ENCODE peak calls at places on chromosome 2, in seven cellular contexts. D is lower leg skin, P is A549, B is adrenal gland, V is body of pancreas, Q is Peyer's patch, X is heart left ventricle. J is an unnamed sample.

GRCh38 chr2:128374711-128375413 is 56.2 kb upstream of the HS6ST1 start:
- DNase-seq in X (no peak), D (peak), V (peak), Q (no peak), P (no peak), B (no peak), J (no peak)

GRCh38 chr2:98134601-98135000 is 47.6 kb downstream of the VWA3B start:
- DNase-seq in X (no peak), B (no peak), D (no peak), V (no peak), Q (no peak), P (no peak), J (no peak)

GRCh38 chr2:130390460-130391057 is 34.7 kb downstream of the PTPN18 start:
- DNase-seq in P (no peak), B (no peak), X (peak), V (peak), Q (peak), D (peak), J (no peak)

GRCh38 chr2:237904806-237905599 is 45.6 kb downstream of the RAMP1 start:
- DNase-seq in D (no peak), B (no peak), V (no peak), P (no peak), X (peak), Q (no peak), J (no peak)

GRCh38 chr2:158774663-158775062 is 20.5 kb upstream of the DAPL1 start:
- DNase-seq in P (no peak), X (no peak), V (no peak), Q (no peak), B (no peak), D (no peak), J (no peak)

GRCh38 chr2:118836411-118836930 is 11.0 kb downstream of the EN1 start:
- DNase-seq in Q (no peak), X (no peak), V (no peak), B (no peak), P (no peak), D (peak), J (no peak)

GRCh38 chr2:37061770-37062169 is 22.4 kb downstream of the HEATR5B start:
- DNase-seq in Q (no peak), V (no peak), X (no peak), B (no peak), D (no peak), P (no peak), J (no peak)

GRCh38 chr2:227163998-227164744 is at the start of the genes COL4A3 and COL4A4:
- DNase-seq in B (peak), V (peak), D (peak), X (peak), Q (peak), P (peak), J (peak)

DNA sequence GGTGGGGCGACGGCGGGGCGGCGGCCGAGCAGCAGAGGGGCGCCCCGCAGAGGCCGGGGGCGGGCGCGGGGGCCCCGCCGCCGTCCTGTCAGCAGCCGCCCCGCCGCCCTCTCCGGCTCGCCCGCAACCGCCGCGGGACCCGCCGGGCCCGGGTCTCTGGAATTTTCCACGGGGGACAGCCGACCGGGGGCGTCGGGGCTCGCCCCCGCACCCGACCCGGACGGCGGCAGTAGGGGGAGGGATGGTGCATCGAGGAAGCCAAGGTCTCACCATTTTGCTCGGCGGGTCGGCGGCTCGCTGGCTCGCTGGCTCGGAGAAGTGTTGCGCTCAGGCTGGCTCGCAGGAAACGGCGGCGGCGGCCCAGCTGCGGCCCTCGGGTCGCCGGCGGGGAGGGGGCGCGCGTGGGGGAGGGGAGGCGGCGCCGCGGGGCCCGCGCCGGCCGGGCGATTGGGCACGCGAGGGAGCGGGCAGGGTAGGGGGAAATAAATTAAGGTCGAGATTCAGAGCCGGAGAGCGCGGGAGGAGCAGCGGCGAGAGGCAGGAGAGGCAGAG is 401 bp downstream of the PPP3R1 start:
- DNase-seq in P (no peak), X (peak), B (peak), Q (peak), V (peak), D (peak), J (peak)
- TF ChIP-seq POLR2A in P (no peak), X (no peak), B (no peak), Q (no peak), V (no peak), D (no peak), J (no peak)

GRCh38 chr2:69917854-69918253 is 2.9 kb downstream of the MXD1 start:
- DNase-seq in Q (no peak), D (no peak), B (no peak), V (no peak), P (no peak), X (no peak), J (peak)

GRCh38 chr2:69911985-69912563 is 2.8 kb upstream of the MXD1 start:
- DNase-seq in Q (no peak), B (no peak), P (no peak), D (no peak), X (no peak), V (no peak), J (peak)

GRCh38 chr2:69916151-69916550 is 1.2 kb downstream of the MXD1 start:
- DNase-seq in B (no peak), V (no peak), X (no peak), D (no peak), Q (no peak), P (no peak), J (no peak)

GRCh38 chr2:69915050-69915945 is at the start of gene MXD1:
- DNase-seq in B (peak), Q (peak), V (peak), X (peak), D (peak), P (no peak), J (peak)

DNA sequence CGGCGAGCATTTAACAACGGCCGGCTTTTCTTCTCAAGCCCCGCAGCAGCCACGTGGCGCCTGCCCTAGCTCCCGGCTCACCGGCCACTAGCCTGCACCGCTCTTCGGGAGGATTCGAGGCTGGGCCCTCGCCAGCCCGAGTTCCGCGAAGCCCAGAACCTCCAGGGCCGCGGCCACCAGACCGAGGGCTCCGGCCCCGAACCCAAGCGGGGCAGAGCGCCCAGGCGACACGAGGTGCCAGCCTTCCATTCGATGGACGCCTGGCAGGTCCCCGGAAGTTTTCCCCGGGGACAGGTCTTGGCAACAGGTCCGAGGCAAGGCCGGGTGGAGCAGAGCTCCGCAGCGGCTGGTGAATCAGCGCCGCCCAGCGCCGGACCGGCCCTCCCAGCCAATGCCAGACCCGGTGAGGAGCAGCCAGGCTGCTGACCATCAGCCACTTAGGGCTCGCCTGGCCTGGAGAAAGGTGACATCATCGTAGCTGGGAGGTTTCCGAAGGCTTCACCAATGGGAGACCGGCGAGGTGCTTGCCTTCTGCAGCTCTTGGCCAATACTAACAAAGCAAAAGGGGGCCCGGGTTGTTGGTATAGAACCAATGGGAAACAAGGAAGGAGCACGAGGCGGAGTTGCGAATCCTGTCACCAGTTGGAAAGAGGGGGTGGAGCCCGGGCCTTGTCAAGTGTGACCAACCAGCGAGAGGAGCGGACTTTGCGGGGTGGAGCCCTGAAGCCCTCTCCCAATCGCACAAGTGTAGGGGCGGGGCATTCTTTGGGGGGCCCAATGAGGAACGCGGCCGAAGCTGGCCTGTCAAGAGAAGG is 467 bp upstream of the MXD1 start:
- DNase-seq in P (peak), Q (peak), B (peak), X (peak), D (peak), V (peak), J (peak)
- TF ChIP-seq POLR2A in P (peak), Q (peak), B (peak), X (peak), D (peak), V (peak), J (peak)

GRCh38 chr2:120251077-120251476 is 1.6 kb upstream of the RALB start:
- DNase-seq in Q (no peak), B (no peak), D (no peak), V (no peak), X (no peak), P (no peak), J (peak)

GRCh38 chr2:120251863-120252206 is 817 bp upstream of the RALB start:
- DNase-seq in Q (no peak), X (no peak), D (no peak), V (no peak), P (no peak), B (no peak), J (peak)

GRCh38 chr2:120254178-120254577 is 1.5 kb downstream of the RALB start:
- DNase-seq in B (no peak), D (no peak), P (no peak), X (no peak), V (no peak), Q (no peak), J (no peak)

GRCh38 chr2:120253021-120253882 is 600 bp downstream of the RALB start:
- DNase-seq in D (peak), X (peak), B (peak), V (peak), Q (peak), P (peak), J (peak)

DNA sequence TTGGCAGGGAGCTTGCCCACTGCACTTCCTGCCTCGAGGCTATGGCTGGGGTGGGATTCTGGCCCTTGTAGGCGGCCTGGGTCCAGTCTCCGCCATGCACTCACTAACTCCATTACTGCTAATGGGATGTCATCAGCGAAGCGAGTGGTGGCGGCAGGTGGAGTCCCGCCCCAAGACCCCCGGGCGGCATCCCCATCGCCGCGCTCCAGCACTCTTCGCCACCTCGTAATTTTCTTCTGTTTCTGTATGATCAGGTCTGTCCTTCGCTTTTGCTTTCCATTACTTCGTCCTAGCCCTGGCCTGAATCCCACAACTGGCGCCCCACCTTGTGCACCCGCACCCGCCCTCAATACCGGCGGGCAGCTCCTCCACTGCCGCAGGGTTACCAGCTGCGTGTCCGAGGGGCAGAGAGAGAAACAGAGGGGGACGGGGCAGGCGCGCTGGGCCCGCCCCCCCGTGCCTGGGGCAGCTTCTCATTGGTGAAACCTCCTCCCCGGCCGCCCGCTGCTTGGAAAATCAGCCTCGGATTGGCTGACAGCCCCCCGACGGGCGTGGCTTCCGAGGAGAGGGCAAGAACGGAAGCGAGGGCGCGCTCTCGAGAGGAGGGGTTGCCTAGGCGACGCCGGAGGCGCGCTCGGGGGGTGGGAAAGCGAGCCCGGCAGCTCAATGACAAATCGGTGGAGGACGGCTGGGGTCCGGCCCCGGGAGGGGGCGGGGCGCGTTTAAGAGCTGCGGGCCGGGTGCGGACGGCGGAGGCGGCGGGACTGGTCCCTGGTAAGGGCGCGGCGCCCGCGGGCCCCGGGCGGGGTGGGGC is at the start of gene RALB:
- DNase-seq in B (peak), D (peak), P (peak), X (peak), V (peak), Q (peak), J (peak)
- TF ChIP-seq POLR2A in B (peak), D (no peak), P (peak), X (peak), V (peak), Q (peak), J (peak)

GRCh38 chr2:33042226-33042625 is 95.5 kb downstream of the LTBP1 start:
- DNase-seq in P (no peak), B (no peak), V (no peak), D (no peak), X (no peak), Q (no peak), J (no peak)
- TF ChIP-seq POLR2A in P (no peak), B (no peak), V (no peak), D (no peak), X (no peak), Q (no peak), J (no peak)

GRCh38 chr2:200306719-200306968 is 151 bp downstream of the SPATS2L start:
- DNase-seq in P (no peak), Q (no peak), V (no peak), D (no peak), B (no peak), X (no peak), J (no peak)
- TF ChIP-seq POLR2A in P (no peak), Q (no peak), V (no peak), D (no peak), B (no peak), X (peak), J (no peak)

GRCh38 chr2:206085742-206086445 is at the start of gene INO80D:
- DNase-seq in Q (peak), B (peak), V (peak), X (peak), D (peak), P (peak), J (peak)
- TF ChIP-seq POLR2A in Q (peak), B (peak), V (peak), X (no peak), D (no peak), P (peak), J (peak)

DNA sequence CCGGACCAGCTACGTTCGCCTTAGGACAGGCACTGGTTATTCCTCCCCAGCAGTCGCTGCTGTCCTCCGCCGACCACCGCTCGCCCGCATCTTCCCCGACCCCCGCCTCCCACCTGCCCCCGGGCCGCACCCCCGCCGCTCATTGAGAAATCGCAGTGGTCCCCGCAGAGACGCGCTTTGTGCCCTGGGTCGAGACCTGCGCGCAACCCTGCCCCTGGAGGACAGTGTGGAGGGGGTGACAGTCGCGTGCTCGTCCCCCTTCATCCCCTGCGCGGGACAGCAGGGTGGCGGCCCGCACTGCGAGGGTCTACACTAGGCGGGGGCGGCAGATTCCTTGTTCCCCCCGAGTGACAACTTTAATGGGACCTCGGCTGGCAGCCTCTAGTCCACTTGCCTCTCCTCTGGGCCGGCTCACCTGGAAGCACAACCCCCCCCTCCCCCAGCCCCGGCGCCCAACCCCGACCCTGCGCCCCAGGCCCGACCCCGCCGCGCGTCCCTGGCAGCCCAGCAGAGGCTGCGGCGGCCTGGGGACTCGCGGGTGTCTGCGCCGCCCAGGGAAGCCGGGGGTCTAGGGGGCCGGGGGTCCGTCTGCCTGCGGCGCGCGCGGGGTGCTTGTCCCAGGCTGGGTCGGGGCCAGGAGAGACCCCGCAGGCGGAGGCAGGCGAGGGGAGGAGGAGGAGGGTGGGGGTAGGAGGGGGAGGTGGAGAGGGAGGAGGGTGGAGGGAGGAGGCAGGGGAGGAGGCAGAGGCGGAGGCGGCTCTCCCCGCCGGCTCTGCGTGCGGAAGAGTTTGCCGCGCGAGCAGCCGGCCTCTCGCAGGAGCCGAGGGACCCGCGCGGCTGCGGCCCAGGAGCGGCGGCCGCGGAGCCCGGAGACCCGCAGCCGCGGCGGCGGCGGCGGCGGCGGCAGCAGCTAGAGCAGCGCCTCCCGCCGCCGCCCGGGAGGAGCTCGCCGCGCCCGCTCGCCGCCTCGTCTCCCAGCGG is at the start of gene NPAS2:
- DNase-seq in X (peak), D (peak), Q (no peak), B (peak), P (peak), V (peak), J (no peak)
- TF ChIP-seq POLR2A in X (no peak), D (no peak), Q (no peak), B (no peak), P (peak), V (peak), J (no peak)

GRCh38 chr2:201235865-201236811 is 24.2 kb upstream of the CASP8 start:
- DNase-seq in D (peak), V (peak), Q (peak), P (no peak), B (peak), X (peak), J (peak)

GRCh38 chr2:201234167-201235139 is 25.9 kb upstream of the CASP8 start:
- DNase-seq in P (no peak), Q (peak), B (no peak), V (no peak), D (no peak), X (no peak), J (no peak)

GRCh38 chr2:201232125-201232815 is 28.1 kb upstream of the CASP8 start:
- DNase-seq in D (peak), P (peak), X (peak), V (peak), Q (peak), B (peak), J (peak)

GRCh38 chr2:201237486-201238241 is 22.7 kb upstream of the CASP8 start:
- DNase-seq in D (no peak), Q (no peak), B (no peak), P (no peak), V (no peak), X (no peak), J (no peak)

DNA sequence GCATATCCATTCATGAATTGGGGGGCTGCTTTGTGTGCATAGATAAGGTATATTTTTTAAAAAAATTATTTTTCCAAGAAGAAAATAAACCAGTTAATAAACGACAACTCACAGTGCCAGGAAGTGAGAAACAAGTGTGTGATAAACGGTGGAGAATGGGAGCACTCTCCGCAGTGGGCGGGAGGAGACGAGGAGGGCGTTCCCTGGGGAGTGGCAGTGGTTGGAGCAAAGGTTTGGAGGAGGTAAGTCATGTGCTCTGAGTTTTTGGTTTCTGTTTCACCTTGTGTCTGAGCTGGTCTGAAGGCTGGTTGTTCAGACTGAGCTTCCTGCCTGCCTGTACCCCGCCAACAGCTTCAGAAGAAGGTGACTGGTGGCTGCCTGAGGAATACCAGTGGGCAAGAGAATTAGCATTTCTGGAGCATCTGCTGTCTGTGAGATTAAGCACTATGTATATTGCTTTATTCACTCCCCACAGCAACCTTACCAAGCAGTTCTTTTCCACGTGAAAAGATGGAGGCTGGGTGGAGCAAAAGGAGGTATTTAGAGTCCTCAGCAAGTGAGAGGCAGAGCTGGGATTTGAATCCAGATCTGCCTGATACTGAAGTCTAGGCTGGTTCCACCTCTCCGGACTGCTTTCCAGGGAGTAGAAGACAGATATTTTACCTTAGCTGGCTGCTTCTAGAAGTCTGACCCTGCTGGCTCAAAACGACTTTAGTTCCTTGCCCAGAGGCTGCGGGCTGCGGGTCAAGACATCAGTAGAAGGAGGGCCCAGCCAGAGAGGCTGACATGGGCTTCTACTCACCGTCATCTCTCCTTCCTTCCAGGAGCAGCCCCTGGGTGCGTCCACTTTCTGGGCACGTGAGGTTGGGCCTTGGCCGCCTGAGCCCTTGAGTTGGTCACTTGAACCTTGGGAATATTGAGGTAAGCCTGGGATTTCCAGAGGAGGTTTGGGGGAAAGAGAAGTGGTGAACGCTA is 26.9 kb upstream of the CASP8 start:
- DNase-seq in V (peak), X (peak), P (peak), D (peak), B (peak), Q (peak), J (peak)
- TF ChIP-seq POLR2A in V (peak), X (peak), P (peak), D (no peak), B (no peak), Q (peak), J (peak)

J was measured in erythroblast.